ENCODE peak calls at places on chromosomes 16 and 17, in four cellular contexts. I is K562, X is GM12878, K is HepG2. J is an unnamed sample.

GRCh38 chr17:45339646-45340605 is 23.1 kb upstream of the MAP3K14 start:
- DNase-seq in X (no peak), K (no peak), I (no peak), J (no peak)

GRCh38 chr16:82639666-82640336 is 13.0 kb downstream of the CDH13 start:
- DNase-seq in I (peak; percentile 63), K (peak; percentile 46), X (no peak), J (no peak)

GRCh38 chr17:64063766-64064224 is 43.4 kb upstream of the ICAM2 start:
- DNase-seq in I (peak; percentile 50), X (no peak), K (peak; percentile 48), J (peak; percentile 82)

GRCh38 chr17:76427457-76428231 is 25.3 kb downstream of the UBE2O start:
- DNase-seq in X (no peak), K (no peak), I (no peak), J (no peak)

GRCh38 chr16:4344659-4345438 is 6.3 kb downstream of the PAM16 start:
- DNase-seq in K (peak; percentile 87), X (no peak), I (peak; percentile 12), J (no peak)

GRCh38 chr17:21079196-21079595 is 36.4 kb upstream of the USP22 start:
- DNase-seq in K (no peak), I (no peak), X (no peak), J (no peak)

GRCh38 chr17:33598795-33599194 is 305.7 kb upstream of the ASIC2 start:
- DNase-seq in K (no peak), X (no peak), I (no peak), J (no peak)

GRCh38 chr16:54446639-54447038 is 160.1 kb upstream of the IRX3 start:
- DNase-seq in I (no peak), K (no peak), X (no peak), J (no peak)

GRCh38 chr17:29412780-29413565 is 22.8 kb downstream of the TAOK1 start:
- DNase-seq in X (no peak), I (no peak), K (no peak), J (peak; percentile 33)

GRCh38 chr16:85551319-85551978 is 61.7 kb upstream of the GSE1 start:
- DNase-seq in K (no peak), X (no peak), I (no peak), J (peak; percentile 48)

GRCh38 chr17:7880076-7880868 is 8.3 kb upstream of the CHD3 start:
- DNase-seq in I (peak; percentile 25), X (no peak), K (no peak), J (no peak)

GRCh38 chr17:8556074-8556473 is 74.5 kb downstream of the MYH10 start:
- DNase-seq in K (no peak), X (no peak), I (no peak), J (no peak)

GRCh38 chr16:56985288-56985961 is 3.9 kb upstream of the NLRC5 start:
- DNase-seq in X (no peak), I (no peak), K (no peak), J (no peak)

GRCh38 chr16:51388516-51388951 is 237.5 kb upstream of the SALL1 start:
- DNase-seq in K (no peak), I (no peak), X (no peak), J (no peak)

GRCh38 chr17:20988896-20989295 is 53.9 kb downstream of the USP22 start:
- DNase-seq in K (no peak), X (no peak), I (no peak), J (no peak)

GRCh38 chr17:40551091-40551873 is 14.0 kb downstream of the CCR7 start:
- DNase-seq in X (no peak), K (peak; percentile 100), I (no peak), J (no peak)

GRCh38 chr17:27878776-27879562 is 14.2 kb downstream of the LYRM9 start:
- DNase-seq in X (no peak), I (no peak), K (no peak), J (no peak)

GRCh38 chr16:64878964-64879363 is 242.9 kb downstream of the CDH11 start:
- DNase-seq in I (no peak), X (no peak), K (no peak), J (no peak)

GRCh38 chr16:64880994-64881393 is 240.9 kb downstream of the CDH11 start:
- DNase-seq in K (no peak), X (no peak), I (no peak), J (no peak)

GRCh38 chr16:64882385-64882784 is 239.5 kb downstream of the CDH11 start:
- DNase-seq in K (no peak), I (no peak), X (no peak), J (no peak)
- TF ChIP-seq ATF3 in K (no peak), I (no peak), X (no peak), J (no peak)

GRCh38 chr17:50050431-50051032 is 5.4 kb upstream of the ITGA3 start:
- DNase-seq in X (no peak), I (no peak), K (no peak), J (no peak)

GRCh38 chr17:50052241-50052788 is 3.6 kb upstream of the ITGA3 start:
- DNase-seq in K (no peak), X (no peak), I (no peak), J (no peak)

GRCh38 chr17:50051606-50052005 is 4.3 kb upstream of the ITGA3 start:
- DNase-seq in K (no peak), X (no peak), I (no peak), J (no peak)

GRCh38 chr17:50049636-50050035 is 6.3 kb upstream of the ITGA3 start:
- DNase-seq in X (no peak), I (no peak), K (no peak), J (no peak)

GRCh38 chr17:50051082-50051576 is 4.8 kb upstream of the ITGA3 start:
- DNase-seq in I (peak; percentile 46), K (no peak), X (no peak), J (no peak)
- H2AFZ ChIP-seq in I (peak overlapping the region; percentile 29), K (no peak overlapping the region), X (peak overlapping the region; percentile 63), J (peak overlapping the region; percentile 4)

GRCh38 chr16:81521141-81521626 is 76.6 kb downstream of the CMIP start:
- DNase-seq in X (no peak), I (peak; percentile 67), K (no peak), J (no peak)
- TF ChIP-seq CHD2 in X (no peak), I (no peak), K (no peak), J (no peak)

GRCh38 chr17:80080081-80080480 is 21.3 kb upstream of the GAA start:
- DNase-seq in K (no peak), I (no peak), X (no peak), J (no peak)
- TF ChIP-seq ATF3 in K (no peak), I (no peak), X (no peak), J (no peak)

GRCh38 chr17:81238815-81239713 is at the start of the genes NDUFAF8 and TEPSIN:
- DNase-seq in I (peak; percentile 97), X (peak; percentile 98), K (peak; percentile 100), J (peak; percentile 91)

GRCh38 chr17:81238490-81238814 is 403 bp downstream of the TEPSIN start:
- DNase-seq in X (no peak), I (no peak), K (no peak), J (no peak)

GRCh38 chr17:81236784-81237183 is 2.1 kb downstream of the TEPSIN start:
- DNase-seq in K (no peak), X (no peak), I (no peak), J (no peak)

GRCh38 chr17:81235822-81236740 is 2.8 kb downstream of the TEPSIN start:
- DNase-seq in K (no peak), I (no peak), X (no peak), J (no peak)

DNA sequence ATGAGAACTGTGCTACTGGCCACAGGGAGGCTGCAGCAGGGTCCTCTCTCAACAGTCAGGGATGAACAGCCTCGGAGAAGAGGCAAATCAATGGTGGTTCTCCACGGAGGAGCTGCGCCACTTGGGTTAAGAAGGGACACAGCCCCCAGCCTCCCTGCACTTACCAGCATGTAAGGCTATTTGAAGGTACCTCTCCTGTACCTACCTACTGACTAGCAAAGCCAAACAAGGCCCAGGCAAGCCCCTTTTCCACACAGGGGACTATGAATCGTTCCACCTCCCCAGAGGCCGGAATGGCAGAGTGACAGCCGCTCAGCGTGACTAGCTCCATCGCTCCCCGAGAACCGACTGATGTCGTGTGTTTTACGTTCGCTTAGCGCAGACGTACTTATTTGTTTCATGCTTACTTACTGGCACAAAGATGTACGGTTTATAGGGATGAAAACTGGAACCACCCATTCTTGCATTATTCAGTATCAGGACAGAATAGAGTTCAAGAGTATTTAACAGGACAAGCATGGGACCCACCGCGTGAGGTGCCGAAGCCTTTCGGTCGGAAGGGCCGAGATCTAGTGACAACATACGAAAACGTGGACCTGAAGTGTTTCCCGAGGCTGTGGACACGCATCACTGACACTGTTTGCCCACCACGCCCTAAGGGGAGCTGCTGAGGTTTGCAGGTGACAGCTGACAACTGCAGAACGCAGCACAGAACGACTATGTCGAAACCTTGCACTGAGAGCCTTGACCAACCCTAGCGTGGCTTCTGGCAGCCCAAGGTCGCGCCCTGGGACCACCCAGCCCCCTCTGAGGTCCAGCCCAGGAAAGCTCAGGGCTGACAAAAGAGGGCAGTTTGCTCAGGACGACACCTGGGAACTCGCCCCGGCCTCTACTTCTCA is 1.0 kb downstream of the TEPSIN start:
- DNase-seq in X (no peak), K (no peak), I (no peak), J (no peak)
- H2AFZ ChIP-seq in X (no peak overlapping the region), K (no peak overlapping the region), I (peak overlapping the region; percentile 86), J (no peak overlapping the region)

GRCh38 chr16:79463839-79464238 is 136.7 kb downstream of the MAF start:
- DNase-seq in K (no peak), I (no peak), X (no peak), J (no peak)
- TF ChIP-seq CHD2 in K (no peak), I (no peak), X (no peak), J (no peak)

GRCh38 chr17:16215965-16216316 is 607 bp upstream of the NCOR1 start:
- DNase-seq in I (no peak), X (no peak), K (peak; percentile 57), J (no peak)
- TF ChIP-seq ATF3 in I (no peak), X (no peak), K (no peak), J (no peak)

DNA sequence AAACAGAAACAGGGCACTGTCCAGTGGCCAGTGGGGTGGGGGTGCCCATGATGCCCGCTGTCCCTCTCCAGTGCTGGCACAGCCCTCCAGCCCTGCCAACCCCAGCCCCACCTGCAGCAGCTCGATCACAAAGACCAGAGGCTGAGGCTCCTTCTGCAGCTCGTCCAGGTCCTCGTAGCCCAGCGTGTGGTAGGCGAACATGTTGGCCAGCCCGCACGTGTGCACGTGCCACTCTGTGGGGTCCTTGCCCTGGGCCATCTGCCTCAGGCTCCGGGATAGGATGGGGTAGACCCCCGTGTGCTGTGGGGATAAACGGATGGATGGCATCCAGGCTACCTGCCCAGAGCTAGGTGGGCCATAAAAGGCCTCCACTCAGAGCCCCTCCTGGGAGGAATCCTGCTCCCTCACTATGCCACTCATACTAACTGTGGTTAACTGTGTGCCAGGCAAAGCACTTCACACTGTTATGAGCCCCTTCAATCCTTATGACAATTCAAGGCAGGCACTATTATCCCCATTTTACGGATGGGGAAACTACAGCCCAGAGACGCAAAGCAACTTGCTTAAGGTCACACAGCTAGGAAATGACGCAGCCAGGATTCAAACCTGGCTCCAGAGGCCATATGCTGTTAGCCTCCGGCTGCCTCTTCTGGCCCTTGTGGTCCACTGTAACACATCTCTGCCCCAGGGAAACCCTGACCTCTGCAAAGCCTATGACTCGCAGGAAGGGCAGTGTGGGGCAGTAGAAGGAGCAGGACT is 6.5 kb downstream of the AIPL1 start:
- DNase-seq in X (no peak), I (no peak), K (no peak), J (no peak)
- H2AFZ ChIP-seq in X (no peak overlapping the region), I (no peak overlapping the region), K (no peak overlapping the region), J (no peak overlapping the region)

GRCh38 chr17:16933317-16934132 is 38.4 kb downstream of the TNFRSF13B start:
- DNase-seq in X (no peak), K (no peak), I (no peak), J (no peak)
- TF ChIP-seq CHD2 in X (no peak), K (no peak), I (no peak), J (no peak)

J was measured in H1.